ENCODE peak calls at places on chromosomes 7 and 10, in ten cellular contexts. One of them, this sample, is unnamed. For H3K27me3, the result is how much of the 10 kb centered on the place peaks cover.

GRCh38 chr7:74256446-74257408 is 2.5 kb upstream of the RFC2 start:
- DNase-seq in neuronal stem cell: no peak
- DNase-seq in HCT116: no peak
- DNase-seq in H7: no peak
- DNase-seq in SK-N-SH: no peak
- DNase-seq in left ventricle myocardium inferior: no peak
- DNase-seq in transverse colon: no peak
- DNase-seq in pancreas: no peak
- DNase-seq in endodermal cell: no peak
- DNase-seq in MG63: no peak
- DNase-seq in this sample: no peak

GRCh38 chr7:36314491-36314890 is 75.2 kb upstream of the ANLN start:
- DNase-seq in neuronal stem cell: no peak
- DNase-seq in HCT116: no peak
- DNase-seq in H7: no peak
- DNase-seq in SK-N-SH: no peak
- DNase-seq in left ventricle myocardium inferior: no peak
- DNase-seq in transverse colon: no peak
- DNase-seq in pancreas: no peak
- DNase-seq in endodermal cell: no peak
- DNase-seq in MG63: no peak
- DNase-seq in this sample: no peak

GRCh38 chr7:30681262-30682130 is 760 bp downstream of the CRHR2 start:
- DNase-seq in neuronal stem cell: no peak
- DNase-seq in HCT116: no peak
- DNase-seq in H7: peak
- DNase-seq in SK-N-SH: peak
- DNase-seq in left ventricle myocardium inferior: no peak
- DNase-seq in transverse colon: no peak
- DNase-seq in pancreas: no peak
- DNase-seq in endodermal cell: peak
- DNase-seq in MG63: no peak
- DNase-seq in this sample: no peak

GRCh38 chr7:128417071-128417470 is 7.3 kb upstream of the IMPDH1 start:
- DNase-seq in neuronal stem cell: no peak
- DNase-seq in HCT116: no peak
- DNase-seq in H7: no peak
- DNase-seq in SK-N-SH: no peak
- DNase-seq in left ventricle myocardium inferior: no peak
- DNase-seq in transverse colon: no peak
- DNase-seq in pancreas: no peak
- DNase-seq in endodermal cell: no peak
- DNase-seq in MG63: no peak
- DNase-seq in this sample: no peak

GRCh38 chr7:74272305-74273038 is 16.7 kb upstream of the CLIP2 start:
- DNase-seq in neuronal stem cell: no peak
- DNase-seq in HCT116: no peak
- DNase-seq in H7: peak
- DNase-seq in SK-N-SH: peak
- DNase-seq in left ventricle myocardium inferior: peak
- DNase-seq in transverse colon: peak
- DNase-seq in pancreas: no peak
- DNase-seq in endodermal cell: peak
- DNase-seq in MG63: peak
- DNase-seq in this sample: peak

GRCh38 chr10:30792025-30792424 is 162.5 kb upstream of the LYZL2 start:
- DNase-seq in neuronal stem cell: no peak
- DNase-seq in HCT116: no peak
- DNase-seq in H7: no peak
- DNase-seq in SK-N-SH: no peak
- DNase-seq in left ventricle myocardium inferior: no peak
- DNase-seq in transverse colon: no peak
- DNase-seq in pancreas: no peak
- DNase-seq in endodermal cell: no peak
- DNase-seq in MG63: no peak
- DNase-seq in this sample: no peak

GRCh38 chr7:153832160-153832559 is 220.0 kb upstream of the DPP6 start:
- DNase-seq in neuronal stem cell: no peak
- DNase-seq in HCT116: no peak
- DNase-seq in H7: no peak
- DNase-seq in SK-N-SH: peak
- DNase-seq in left ventricle myocardium inferior: no peak
- DNase-seq in transverse colon: no peak
- DNase-seq in pancreas: no peak
- DNase-seq in endodermal cell: no peak
- DNase-seq in MG63: peak
- DNase-seq in this sample: peak

GRCh38 chr10:123804716-123805115 is 86.9 kb downstream of the CPXM2 start:
- DNase-seq in neuronal stem cell: no peak
- DNase-seq in HCT116: no peak
- DNase-seq in H7: no peak
- DNase-seq in SK-N-SH: no peak
- DNase-seq in left ventricle myocardium inferior: no peak
- DNase-seq in transverse colon: no peak
- DNase-seq in pancreas: no peak
- DNase-seq in endodermal cell: no peak
- DNase-seq in MG63: no peak
- DNase-seq in this sample: no peak

GRCh38 chr7:26664735-26665420 is 199.5 kb downstream of the SKAP2 start:
- DNase-seq in neuronal stem cell: no peak
- DNase-seq in HCT116: no peak
- DNase-seq in H7: no peak
- DNase-seq in SK-N-SH: no peak
- DNase-seq in left ventricle myocardium inferior: no peak
- DNase-seq in transverse colon: peak
- DNase-seq in pancreas: peak
- DNase-seq in endodermal cell: no peak
- DNase-seq in MG63: no peak
- DNase-seq in this sample: no peak

GRCh38 chr10:75770634-75771081 is 339.2 kb downstream of the LRMDA start:
- DNase-seq in neuronal stem cell: no peak
- DNase-seq in HCT116: no peak
- DNase-seq in H7: no peak
- DNase-seq in SK-N-SH: no peak
- DNase-seq in left ventricle myocardium inferior: peak
- DNase-seq in transverse colon: no peak
- DNase-seq in pancreas: no peak
- DNase-seq in endodermal cell: no peak
- DNase-seq in MG63: no peak
- DNase-seq in this sample: no peak

GRCh38 chr7:146655928-146656797 is 539.6 kb downstream of the CNTNAP2 start:
- DNase-seq in neuronal stem cell: no peak
- DNase-seq in HCT116: no peak
- DNase-seq in H7: no peak
- DNase-seq in SK-N-SH: no peak
- DNase-seq in left ventricle myocardium inferior: no peak
- DNase-seq in transverse colon: no peak
- DNase-seq in pancreas: no peak
- DNase-seq in endodermal cell: no peak
- DNase-seq in MG63: no peak
- DNase-seq in this sample: no peak

GRCh38 chr10:128976886-128977285 is 490.2 kb upstream of the MGMT start:
- DNase-seq in neuronal stem cell: no peak
- DNase-seq in HCT116: no peak
- DNase-seq in H7: no peak
- DNase-seq in SK-N-SH: no peak
- DNase-seq in left ventricle myocardium inferior: no peak
- DNase-seq in transverse colon: no peak
- DNase-seq in pancreas: no peak
- DNase-seq in endodermal cell: no peak
- DNase-seq in MG63: no peak
- DNase-seq in this sample: no peak

GRCh38 chr7:99669782-99670181 is 10.0 kb downstream of the CYP3A5 start:
- DNase-seq in neuronal stem cell: no peak
- DNase-seq in HCT116: no peak
- DNase-seq in H7: no peak
- DNase-seq in SK-N-SH: no peak
- DNase-seq in left ventricle myocardium inferior: no peak
- DNase-seq in transverse colon: no peak
- DNase-seq in pancreas: no peak
- DNase-seq in endodermal cell: no peak
- DNase-seq in MG63: no peak
- DNase-seq in this sample: no peak

GRCh38 chr7:80478683-80479082 is 33.2 kb downstream of the GNAT3 start:
- DNase-seq in neuronal stem cell: no peak
- DNase-seq in HCT116: no peak
- DNase-seq in H7: no peak
- DNase-seq in SK-N-SH: no peak
- DNase-seq in left ventricle myocardium inferior: no peak
- DNase-seq in transverse colon: no peak
- DNase-seq in pancreas: no peak
- DNase-seq in endodermal cell: no peak
- DNase-seq in MG63: peak
- DNase-seq in this sample: no peak

GRCh38 chr7:73960548-73960947 is 67.4 kb upstream of the ELN start:
- DNase-seq in neuronal stem cell: no peak
- DNase-seq in HCT116: no peak
- DNase-seq in H7: no peak
- DNase-seq in SK-N-SH: no peak
- DNase-seq in left ventricle myocardium inferior: no peak
- DNase-seq in transverse colon: peak
- DNase-seq in pancreas: no peak
- DNase-seq in endodermal cell: no peak
- DNase-seq in MG63: no peak
- DNase-seq in this sample: no peak

GRCh38 chr7:106110238-106110560 is 1.9 kb downstream of the SYPL1 start:
- DNase-seq in neuronal stem cell: no peak
- DNase-seq in HCT116: no peak
- DNase-seq in H7: no peak
- DNase-seq in SK-N-SH: no peak
- DNase-seq in left ventricle myocardium inferior: no peak
- DNase-seq in transverse colon: no peak
- DNase-seq in pancreas: no peak
- DNase-seq in endodermal cell: no peak
- DNase-seq in MG63: no peak
- DNase-seq in this sample: no peak

GRCh38 chr10:42637142-42637541 is 1.2 kb downstream of the ZNF33B start:
- DNase-seq in neuronal stem cell: no peak
- DNase-seq in HCT116: no peak
- DNase-seq in H7: no peak
- DNase-seq in SK-N-SH: no peak
- DNase-seq in left ventricle myocardium inferior: no peak
- DNase-seq in transverse colon: no peak
- DNase-seq in pancreas: no peak
- DNase-seq in endodermal cell: no peak
- DNase-seq in MG63: no peak
- DNase-seq in this sample: no peak

DNA sequence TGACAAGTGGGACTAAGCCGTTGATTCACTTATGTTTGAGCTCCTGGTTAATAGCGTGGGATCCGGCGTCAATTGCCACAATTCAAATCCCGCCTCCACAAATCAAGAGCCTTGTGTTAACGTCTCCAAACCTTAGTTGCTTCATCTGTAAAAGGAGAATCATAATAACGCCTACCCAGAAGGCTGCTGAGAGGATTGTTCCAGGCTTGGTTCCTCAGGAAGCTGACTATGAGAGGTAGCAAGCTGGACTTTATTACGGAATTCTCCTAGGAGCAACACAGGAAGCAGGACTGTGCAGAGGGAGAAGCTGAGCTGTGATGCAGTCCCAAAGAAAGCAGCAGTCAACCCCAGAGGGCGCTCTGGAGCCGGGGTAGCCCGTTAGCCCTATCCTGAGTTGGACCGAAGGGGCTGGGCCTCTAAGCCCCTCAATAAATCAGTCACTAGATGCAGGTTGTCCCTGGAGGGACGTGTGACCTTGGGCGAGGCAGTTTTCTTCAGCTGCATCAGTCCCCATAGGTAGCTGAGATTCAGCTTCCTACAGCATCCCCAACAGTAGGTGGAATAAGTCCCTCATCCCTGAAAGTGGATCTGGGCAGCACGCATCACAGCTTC is 6.9 kb upstream of the BAG3 start:
- DNase-seq in neuronal stem cell: no peak
- DNase-seq in HCT116: no peak
- DNase-seq in H7: peak
- DNase-seq in SK-N-SH: no peak
- DNase-seq in left ventricle myocardium inferior: no peak
- DNase-seq in transverse colon: no peak
- DNase-seq in pancreas: no peak
- DNase-seq in endodermal cell: peak
- DNase-seq in MG63: no peak
- DNase-seq in this sample: peak
- H3K27me3 ChIP-seq in neuronal stem cell: under half
- H3K27me3 ChIP-seq in HCT116: under half
- H3K27me3 ChIP-seq in H7: under half
- H3K27me3 ChIP-seq in SK-N-SH: under half
- H3K27me3 ChIP-seq in left ventricle myocardium inferior: under half
- H3K27me3 ChIP-seq in transverse colon: under half
- H3K27me3 ChIP-seq in pancreas: under half
- H3K27me3 ChIP-seq in endodermal cell: under half
- H3K27me3 ChIP-seq in MG63: under half
- H3K27me3 ChIP-seq in this sample: under half

DNA sequence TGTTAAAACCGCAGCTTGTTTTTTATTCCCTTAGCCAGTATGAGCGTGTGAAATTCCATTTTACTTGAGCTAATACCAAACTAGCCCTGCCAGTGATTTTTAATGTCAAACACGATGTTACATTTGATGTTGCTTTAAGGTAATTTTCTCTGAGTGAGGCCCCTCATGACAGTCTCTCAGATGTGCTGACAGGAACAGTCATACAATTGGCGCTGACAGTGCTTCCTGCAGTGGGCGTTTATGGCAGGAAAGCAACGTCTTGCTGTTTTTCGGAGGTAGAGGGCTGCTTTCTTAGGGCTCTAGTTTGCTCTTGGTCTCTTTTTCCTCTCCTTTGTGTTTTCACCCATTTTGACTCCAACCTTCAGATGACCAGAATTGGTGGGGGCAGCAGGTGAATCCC is 19.3 kb downstream of the PON1 start:
- DNase-seq in neuronal stem cell: no peak
- DNase-seq in HCT116: no peak
- DNase-seq in H7: no peak
- DNase-seq in SK-N-SH: no peak
- DNase-seq in left ventricle myocardium inferior: no peak
- DNase-seq in transverse colon: no peak
- DNase-seq in pancreas: no peak
- DNase-seq in endodermal cell: peak
- DNase-seq in MG63: no peak
- DNase-seq in this sample: no peak
- H3K27me3 ChIP-seq in neuronal stem cell: under half
- H3K27me3 ChIP-seq in HCT116: under half
- H3K27me3 ChIP-seq in H7: under half
- H3K27me3 ChIP-seq in SK-N-SH: under half
- H3K27me3 ChIP-seq in left ventricle myocardium inferior: under half
- H3K27me3 ChIP-seq in transverse colon: under half
- H3K27me3 ChIP-seq in pancreas: under half
- H3K27me3 ChIP-seq in endodermal cell: under half
- H3K27me3 ChIP-seq in MG63: under half
- H3K27me3 ChIP-seq in this sample: under half

GRCh38 chr10:78184851-78185692 is 151.4 kb downstream of the RPS24 start:
- DNase-seq in neuronal stem cell: no peak
- DNase-seq in HCT116: no peak
- DNase-seq in H7: no peak
- DNase-seq in SK-N-SH: no peak
- DNase-seq in left ventricle myocardium inferior: no peak
- DNase-seq in transverse colon: no peak
- DNase-seq in pancreas: no peak
- DNase-seq in endodermal cell: no peak
- DNase-seq in MG63: peak
- DNase-seq in this sample: no peak
- H3K27me3 ChIP-seq in neuronal stem cell: under half
- H3K27me3 ChIP-seq in HCT116: under half
- H3K27me3 ChIP-seq in H7: under half
- H3K27me3 ChIP-seq in SK-N-SH: under half
- H3K27me3 ChIP-seq in left ventricle myocardium inferior: under half
- H3K27me3 ChIP-seq in transverse colon: under half
- H3K27me3 ChIP-seq in pancreas: under half
- H3K27me3 ChIP-seq in endodermal cell: under half
- H3K27me3 ChIP-seq in MG63: under half
- H3K27me3 ChIP-seq in this sample: under half

GRCh38 chr7:31764457-31764856 is 77.4 kb downstream of the PPP1R17 start:
- DNase-seq in neuronal stem cell: no peak
- DNase-seq in HCT116: no peak
- DNase-seq in H7: no peak
- DNase-seq in SK-N-SH: no peak
- DNase-seq in left ventricle myocardium inferior: no peak
- DNase-seq in transverse colon: no peak
- DNase-seq in pancreas: no peak
- DNase-seq in endodermal cell: no peak
- DNase-seq in MG63: no peak
- DNase-seq in this sample: no peak
- H3K27me3 ChIP-seq in neuronal stem cell: under half
- H3K27me3 ChIP-seq in HCT116: under half
- H3K27me3 ChIP-seq in H7: half or more
- H3K27me3 ChIP-seq in SK-N-SH: under half
- H3K27me3 ChIP-seq in left ventricle myocardium inferior: under half
- H3K27me3 ChIP-seq in transverse colon: under half
- H3K27me3 ChIP-seq in pancreas: under half
- H3K27me3 ChIP-seq in endodermal cell: under half
- H3K27me3 ChIP-seq in MG63: under half
- H3K27me3 ChIP-seq in this sample: under half

This sample was measured in BE2C.